ENCODE peak calls at places on chromosome 21, in five cellular contexts. One of them, this sample, is unnamed.

GRCh38 chr21:28699591-28700259 is 293.0 kb downstream of the LTN1 start:
- DNase-seq in Caco-2: no peak
- DNase-seq in HEK293T: no peak
- DNase-seq in right atrium auricular region: no peak
- DNase-seq in activated CD4-positive, alpha-beta T cell treated with anti-CD3 and anti-CD28 coated beads, Interleukin-2, amount 50 U/mL, for 48 hours: no peak
- DNase-seq in this sample: no peak

GRCh38 chr21:26881504-26882228 is 36.5 kb upstream of the ADAMTS1 start:
- DNase-seq in Caco-2: no peak
- DNase-seq in HEK293T: no peak
- DNase-seq in right atrium auricular region: no peak
- DNase-seq in activated CD4-positive, alpha-beta T cell treated with anti-CD3 and anti-CD28 coated beads, Interleukin-2, amount 50 U/mL, for 48 hours: no peak
- DNase-seq in this sample: no peak

GRCh38 chr21:29382029-29382654 is 83.4 kb downstream of the BACH1 start:
- DNase-seq in Caco-2: peak; percentile 42
- DNase-seq in HEK293T: no peak
- DNase-seq in right atrium auricular region: no peak
- DNase-seq in activated CD4-positive, alpha-beta T cell treated with anti-CD3 and anti-CD28 coated beads, Interleukin-2, amount 50 U/mL, for 48 hours: no peak
- DNase-seq in this sample: no peak

GRCh38 chr21:46425566-46425965 is 33.1 kb upstream of the DIP2A start:
- DNase-seq in Caco-2: no peak
- DNase-seq in HEK293T: no peak
- DNase-seq in right atrium auricular region: no peak
- DNase-seq in activated CD4-positive, alpha-beta T cell treated with anti-CD3 and anti-CD28 coated beads, Interleukin-2, amount 50 U/mL, for 48 hours: peak; percentile 33
- DNase-seq in this sample: no peak

GRCh38 chr21:42300956-42301355 is 14.3 kb downstream of the TFF3 start:
- DNase-seq in Caco-2: no peak
- DNase-seq in HEK293T: no peak
- DNase-seq in right atrium auricular region: no peak
- DNase-seq in activated CD4-positive, alpha-beta T cell treated with anti-CD3 and anti-CD28 coated beads, Interleukin-2, amount 50 U/mL, for 48 hours: no peak
- DNase-seq in this sample: no peak

GRCh38 chr21:26835027-26835713 is 10.0 kb downstream of the ADAMTS1 start:
- DNase-seq in Caco-2: no peak
- DNase-seq in HEK293T: no peak
- DNase-seq in right atrium auricular region: no peak
- DNase-seq in activated CD4-positive, alpha-beta T cell treated with anti-CD3 and anti-CD28 coated beads, Interleukin-2, amount 50 U/mL, for 48 hours: no peak
- DNase-seq in this sample: no peak

GRCh38 chr21:43311303-43311817 is 115.6 kb downstream of the SIK1 start:
- DNase-seq in Caco-2: peak; percentile 85
- DNase-seq in HEK293T: no peak
- DNase-seq in right atrium auricular region: no peak
- DNase-seq in activated CD4-positive, alpha-beta T cell treated with anti-CD3 and anti-CD28 coated beads, Interleukin-2, amount 50 U/mL, for 48 hours: no peak
- DNase-seq in this sample: no peak

GRCh38 chr21:39799178-39799577 is 54.2 kb downstream of the IGSF5 start:
- DNase-seq in Caco-2: no peak
- DNase-seq in HEK293T: no peak
- DNase-seq in right atrium auricular region: no peak
- DNase-seq in activated CD4-positive, alpha-beta T cell treated with anti-CD3 and anti-CD28 coated beads, Interleukin-2, amount 50 U/mL, for 48 hours: no peak
- DNase-seq in this sample: no peak

GRCh38 chr21:44816761-44817505 is 929 bp downstream of the SUMO3 start:
- DNase-seq in Caco-2: peak; percentile 39
- DNase-seq in HEK293T: no peak
- DNase-seq in right atrium auricular region: no peak
- DNase-seq in activated CD4-positive, alpha-beta T cell treated with anti-CD3 and anti-CD28 coated beads, Interleukin-2, amount 50 U/mL, for 48 hours: no peak
- DNase-seq in this sample: no peak

GRCh38 chr21:38911523-38912354 is 106.0 kb downstream of the ETS2 start:
- DNase-seq in Caco-2: no peak
- DNase-seq in HEK293T: no peak
- DNase-seq in right atrium auricular region: peak; percentile 44
- DNase-seq in activated CD4-positive, alpha-beta T cell treated with anti-CD3 and anti-CD28 coated beads, Interleukin-2, amount 50 U/mL, for 48 hours: no peak
- DNase-seq in this sample: peak; percentile 77

GRCh38 chr21:44902268-44903053 is 18.2 kb downstream of the ITGB2 start:
- DNase-seq in Caco-2: no peak
- DNase-seq in HEK293T: no peak
- DNase-seq in right atrium auricular region: no peak
- DNase-seq in activated CD4-positive, alpha-beta T cell treated with anti-CD3 and anti-CD28 coated beads, Interleukin-2, amount 50 U/mL, for 48 hours: no peak
- DNase-seq in this sample: no peak

GRCh38 chr21:16509466-16509865 is 779.7 kb downstream of the USP25 start:
- DNase-seq in Caco-2: no peak
- DNase-seq in HEK293T: no peak
- DNase-seq in right atrium auricular region: no peak
- DNase-seq in activated CD4-positive, alpha-beta T cell treated with anti-CD3 and anti-CD28 coated beads, Interleukin-2, amount 50 U/mL, for 48 hours: no peak
- DNase-seq in this sample: no peak

GRCh38 chr21:46421756-46422555 is 36.7 kb upstream of the DIP2A start:
- DNase-seq in Caco-2: no peak
- DNase-seq in HEK293T: no peak
- DNase-seq in right atrium auricular region: no peak
- DNase-seq in activated CD4-positive, alpha-beta T cell treated with anti-CD3 and anti-CD28 coated beads, Interleukin-2, amount 50 U/mL, for 48 hours: no peak
- DNase-seq in this sample: no peak

GRCh38 chr21:42423197-42423675 is 19.5 kb downstream of the UBASH3A start:
- DNase-seq in Caco-2: no peak
- DNase-seq in HEK293T: no peak
- DNase-seq in right atrium auricular region: no peak
- DNase-seq in activated CD4-positive, alpha-beta T cell treated with anti-CD3 and anti-CD28 coated beads, Interleukin-2, amount 50 U/mL, for 48 hours: peak; percentile 71
- DNase-seq in this sample: no peak

GRCh38 chr21:41169701-41170100 is 1.7 kb downstream of the BACE2 start:
- DNase-seq in Caco-2: no peak
- DNase-seq in HEK293T: no peak
- DNase-seq in right atrium auricular region: no peak
- DNase-seq in activated CD4-positive, alpha-beta T cell treated with anti-CD3 and anti-CD28 coated beads, Interleukin-2, amount 50 U/mL, for 48 hours: no peak
- DNase-seq in this sample: no peak

GRCh38 chr21:36608251-36608650 is 90.7 kb upstream of the SIM2 start:
- DNase-seq in Caco-2: no peak
- DNase-seq in HEK293T: no peak
- DNase-seq in right atrium auricular region: no peak
- DNase-seq in activated CD4-positive, alpha-beta T cell treated with anti-CD3 and anti-CD28 coated beads, Interleukin-2, amount 50 U/mL, for 48 hours: no peak
- DNase-seq in this sample: no peak

GRCh38 chr21:46217511-46218196 is 10.9 kb downstream of the LSS start:
- DNase-seq in Caco-2: no peak
- DNase-seq in HEK293T: no peak
- DNase-seq in right atrium auricular region: no peak
- DNase-seq in activated CD4-positive, alpha-beta T cell treated with anti-CD3 and anti-CD28 coated beads, Interleukin-2, amount 50 U/mL, for 48 hours: no peak
- DNase-seq in this sample: no peak

GRCh38 chr21:33236013-33236686 is 6.4 kb downstream of the IFNAR2 start:
- DNase-seq in Caco-2: no peak
- DNase-seq in HEK293T: no peak
- DNase-seq in right atrium auricular region: no peak
- DNase-seq in activated CD4-positive, alpha-beta T cell treated with anti-CD3 and anti-CD28 coated beads, Interleukin-2, amount 50 U/mL, for 48 hours: no peak
- DNase-seq in this sample: no peak

GRCh38 chr21:42216726-42217572 is 2.0 kb upstream of the ABCG1 start:
- DNase-seq in Caco-2: no peak
- DNase-seq in HEK293T: no peak
- DNase-seq in right atrium auricular region: no peak
- DNase-seq in activated CD4-positive, alpha-beta T cell treated with anti-CD3 and anti-CD28 coated beads, Interleukin-2, amount 50 U/mL, for 48 hours: no peak
- DNase-seq in this sample: no peak

GRCh38 chr21:38999148-38999547 is 184.1 kb downstream of the PSMG1 start:
- DNase-seq in Caco-2: no peak
- DNase-seq in HEK293T: no peak
- DNase-seq in right atrium auricular region: no peak
- DNase-seq in activated CD4-positive, alpha-beta T cell treated with anti-CD3 and anti-CD28 coated beads, Interleukin-2, amount 50 U/mL, for 48 hours: no peak
- DNase-seq in this sample: no peak

GRCh38 chr21:29641635-29642550 is 297.9 kb downstream of the GRIK1 start:
- DNase-seq in Caco-2: no peak
- DNase-seq in HEK293T: no peak
- DNase-seq in right atrium auricular region: no peak
- DNase-seq in activated CD4-positive, alpha-beta T cell treated with anti-CD3 and anti-CD28 coated beads, Interleukin-2, amount 50 U/mL, for 48 hours: no peak
- DNase-seq in this sample: no peak

GRCh38 chr21:39556176-39556575 is 56.6 kb upstream of the B3GALT5 start:
- DNase-seq in Caco-2: no peak
- DNase-seq in HEK293T: no peak
- DNase-seq in right atrium auricular region: no peak
- DNase-seq in activated CD4-positive, alpha-beta T cell treated with anti-CD3 and anti-CD28 coated beads, Interleukin-2, amount 50 U/mL, for 48 hours: no peak
- DNase-seq in this sample: no peak

GRCh38 chr21:42474043-42474831 is 21.8 kb downstream of the RSPH1 start:
- DNase-seq in Caco-2: peak; percentile 81
- DNase-seq in HEK293T: no peak
- DNase-seq in right atrium auricular region: no peak
- DNase-seq in activated CD4-positive, alpha-beta T cell treated with anti-CD3 and anti-CD28 coated beads, Interleukin-2, amount 50 U/mL, for 48 hours: no peak
- DNase-seq in this sample: no peak

GRCh38 chr21:19553930-19554615 is 1150.5 kb upstream of the TMPRSS15 start:
- DNase-seq in Caco-2: no peak
- DNase-seq in HEK293T: no peak
- DNase-seq in right atrium auricular region: no peak
- DNase-seq in activated CD4-positive, alpha-beta T cell treated with anti-CD3 and anti-CD28 coated beads, Interleukin-2, amount 50 U/mL, for 48 hours: no peak
- DNase-seq in this sample: no peak

GRCh38 chr21:41681336-41681801 is 85.5 kb downstream of the RIPK4 start:
- DNase-seq in Caco-2: no peak
- DNase-seq in HEK293T: no peak
- DNase-seq in right atrium auricular region: no peak
- DNase-seq in activated CD4-positive, alpha-beta T cell treated with anti-CD3 and anti-CD28 coated beads, Interleukin-2, amount 50 U/mL, for 48 hours: no peak
- DNase-seq in this sample: no peak

GRCh38 chr21:34932233-34932632 is 116.9 kb downstream of the RUNX1 start:
- DNase-seq in Caco-2: no peak
- DNase-seq in HEK293T: no peak
- DNase-seq in right atrium auricular region: no peak
- DNase-seq in activated CD4-positive, alpha-beta T cell treated with anti-CD3 and anti-CD28 coated beads, Interleukin-2, amount 50 U/mL, for 48 hours: no peak
- DNase-seq in this sample: no peak

GRCh38 chr21:31732891-31733520 is 1.1 kb upstream of the SCAF4 start:
- DNase-seq in Caco-2: no peak
- DNase-seq in HEK293T: peak; percentile 20
- DNase-seq in right atrium auricular region: no peak
- DNase-seq in activated CD4-positive, alpha-beta T cell treated with anti-CD3 and anti-CD28 coated beads, Interleukin-2, amount 50 U/mL, for 48 hours: peak; percentile 54
- DNase-seq in this sample: no peak

GRCh38 chr21:41059871-41060270 is 108.1 kb upstream of the BACE2 start:
- DNase-seq in Caco-2: no peak
- DNase-seq in HEK293T: no peak
- DNase-seq in right atrium auricular region: no peak
- DNase-seq in activated CD4-positive, alpha-beta T cell treated with anti-CD3 and anti-CD28 coated beads, Interleukin-2, amount 50 U/mL, for 48 hours: no peak
- DNase-seq in this sample: peak; percentile 46

GRCh38 chr21:29870814-29871213 is 69.0 kb downstream of the GRIK1 start:
- DNase-seq in Caco-2: no peak
- DNase-seq in HEK293T: no peak
- DNase-seq in right atrium auricular region: no peak
- DNase-seq in activated CD4-positive, alpha-beta T cell treated with anti-CD3 and anti-CD28 coated beads, Interleukin-2, amount 50 U/mL, for 48 hours: no peak
- DNase-seq in this sample: no peak

GRCh38 chr21:18951291-18952038 is 547.9 kb upstream of the TMPRSS15 start:
- DNase-seq in Caco-2: peak; percentile 39
- DNase-seq in HEK293T: peak; percentile 37
- DNase-seq in right atrium auricular region: no peak
- DNase-seq in activated CD4-positive, alpha-beta T cell treated with anti-CD3 and anti-CD28 coated beads, Interleukin-2, amount 50 U/mL, for 48 hours: no peak
- DNase-seq in this sample: no peak

GRCh38 chr21:27219068-27219467 is 252.2 kb upstream of the ADAMTS5 start:
- DNase-seq in Caco-2: no peak
- DNase-seq in HEK293T: no peak
- DNase-seq in right atrium auricular region: no peak
- DNase-seq in activated CD4-positive, alpha-beta T cell treated with anti-CD3 and anti-CD28 coated beads, Interleukin-2, amount 50 U/mL, for 48 hours: no peak
- DNase-seq in this sample: no peak

This sample was measured in vagina.